ENCODE peak calls at places on chromosome 20, in seven cellular contexts. M, E, G, Z, Q, B and I are unnamed samples.

GRCh38 chr20:20229595-20229994 is 138.3 kb upstream of the INSM1 start:
- DNase-seq in E (no peak), Q (no peak), B (no peak), Z (no peak), G (no peak), M (peak), I (no peak)

GRCh38 chr20:57212890-57213276 is 53.6 kb downstream of the BMP7 start:
- DNase-seq in G (no peak), M (no peak), B (no peak), Q (no peak), E (no peak), Z (no peak), I (no peak)

GRCh38 chr20:7856756-7857155 is 83.5 kb downstream of the HAO1 start:
- DNase-seq in G (peak), Q (no peak), E (no peak), B (peak), Z (no peak), M (peak), I (no peak)

GRCh38 chr20:48957521-48957920 is 36.0 kb downstream of the ARFGEF2 start:
- DNase-seq in G (peak), B (no peak), Q (no peak), Z (no peak), M (no peak), E (no peak), I (no peak)

GRCh38 chr20:50517817-50518154 is 7.6 kb downstream of the PTPN1 start:
- DNase-seq in B (no peak), M (no peak), E (no peak), Q (no peak), G (no peak), Z (no peak), I (peak)

GRCh38 chr20:58709703-58710039 is 17.1 kb downstream of the NPEPL1 start:
- DNase-seq in E (no peak), Q (no peak), Z (no peak), M (no peak), G (no peak), B (no peak), I (no peak)

GRCh38 chr20:3560162-3560561 is 89.3 kb downstream of the ATRN start:
- DNase-seq in E (no peak), Q (no peak), M (no peak), Z (no peak), B (no peak), G (no peak), I (no peak)

GRCh38 chr20:54123587-54124180 is 50.1 kb downstream of the CYP24A1 start:
- DNase-seq in B (peak), Z (peak), Q (no peak), M (peak), E (peak), G (peak), I (no peak)

GRCh38 chr20:50111120-50111828 is 1.7 kb downstream of the UBE2V1 start:
- DNase-seq in G (peak), E (no peak), M (peak), Q (no peak), B (peak), Z (no peak), I (peak)

GRCh38 chr20:4109587-4109986 is 94.2 kb upstream of the RNF24 start:
- DNase-seq in Q (no peak), E (no peak), M (no peak), Z (no peak), B (no peak), G (no peak), I (no peak)

GRCh38 chr20:7673841-7674240 is 266.4 kb downstream of the HAO1 start:
- DNase-seq in E (no peak), B (no peak), G (peak), M (peak), Q (no peak), Z (no peak), I (no peak)

GRCh38 chr20:24938498-24938897 is 10.6 kb upstream of the CST7 start:
- DNase-seq in G (no peak), E (no peak), Z (no peak), B (no peak), M (no peak), Q (no peak), I (no peak)

GRCh38 chr20:4243071-4243470 is 227.7 kb upstream of the RNF24 start:
- DNase-seq in Z (no peak), B (no peak), Q (no peak), G (no peak), E (peak), M (no peak), I (no peak)

GRCh38 chr20:25344634-25345033 is 46.0 kb downstream of the ABHD12 start:
- DNase-seq in Q (no peak), Z (no peak), M (no peak), E (no peak), B (no peak), G (no peak), I (no peak)

GRCh38 chr20:25361287-25361683 is 29.4 kb downstream of the ABHD12 start:
- DNase-seq in G (peak), M (peak), B (peak), Q (no peak), E (no peak), Z (no peak), I (no peak)

GRCh38 chr20:12047838-12048432 is 130.2 kb downstream of the BTBD3 start:
- DNase-seq in Z (no peak), Q (no peak), E (no peak), B (peak), M (peak), G (peak), I (no peak)

GRCh38 chr20:45358282-45359068 is 4.5 kb upstream of the SYS1 start:
- DNase-seq in Z (no peak), B (peak), Q (no peak), E (no peak), G (peak), M (peak), I (no peak)

DNA sequence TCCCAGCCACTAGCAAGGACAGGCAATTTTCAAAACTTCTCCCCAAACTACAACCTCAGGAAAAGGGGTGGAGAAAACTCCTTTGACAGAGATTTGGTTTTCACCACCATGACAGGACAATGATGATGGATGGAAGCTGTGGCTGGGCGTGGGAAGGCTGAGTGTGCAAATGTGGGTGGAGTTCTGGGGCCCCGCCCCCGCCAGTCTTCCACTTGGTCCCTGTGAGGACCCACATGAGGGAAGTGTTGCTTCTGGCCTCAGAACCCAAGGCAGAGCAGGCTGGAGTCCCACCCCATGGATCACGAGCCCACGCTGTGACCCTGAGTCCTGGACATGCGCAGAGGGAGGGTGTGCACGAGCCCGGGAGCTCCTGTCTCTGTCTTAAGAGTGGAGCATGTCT is 21.5 kb upstream of the MRGBP start:
- DNase-seq in E (no peak), M (no peak), B (no peak), Q (no peak), G (no peak), Z (no peak), I (no peak)
- TF ChIP-seq CTCF in E (no peak), M (no peak), B (no peak), Q (no peak), G (no peak), Z (no peak), I (no peak)

GRCh38 chr20:38985603-38986170 is 23.5 kb downstream of the DHX35 start:
- DNase-seq in B (peak), Z (no peak), M (peak), G (peak), Q (no peak), E (no peak), I (no peak)

GRCh38 chr20:38987777-38988176 is 25.6 kb downstream of the DHX35 start:
- DNase-seq in Q (peak), E (no peak), G (no peak), M (no peak), Z (no peak), B (no peak), I (no peak)

GRCh38 chr20:38990728-38991127 is 28.6 kb downstream of the DHX35 start:
- DNase-seq in B (no peak), M (no peak), Z (no peak), Q (no peak), G (no peak), E (no peak), I (no peak)

GRCh38 chr20:38985060-38985459 is 22.9 kb downstream of the DHX35 start:
- DNase-seq in Q (no peak), G (no peak), E (no peak), Z (no peak), M (no peak), B (no peak), I (no peak)

DNA sequence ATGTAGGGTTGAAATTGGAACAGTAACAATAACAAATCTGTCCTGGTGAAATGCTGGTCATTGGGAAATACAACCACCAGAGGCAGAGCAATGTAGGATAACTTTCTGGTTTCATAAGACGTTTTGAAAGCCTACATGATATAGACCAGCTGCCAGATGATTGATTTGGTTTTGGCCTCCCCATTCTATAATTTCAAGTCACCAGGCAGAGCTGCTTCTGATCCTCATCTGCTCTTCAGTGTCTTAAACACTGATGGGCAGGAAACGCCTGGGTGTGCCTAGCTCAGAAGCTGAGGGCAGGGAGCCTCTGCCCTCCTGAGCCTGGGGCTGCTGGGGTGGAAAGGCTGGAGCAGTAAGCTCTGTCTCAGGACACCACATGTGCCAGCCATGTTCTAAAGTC is 24.5 kb downstream of the DHX35 start:
- DNase-seq in E (no peak), B (no peak), G (no peak), M (no peak), Q (no peak), Z (no peak), I (no peak)
- TF ChIP-seq CTCF in E (no peak), B (peak), G (no peak), M (peak), Q (no peak), Z (no peak), I (no peak)

GRCh38 chr20:55582498-55582897 is 422.8 kb downstream of the CBLN4 start:
- DNase-seq in M (no peak), E (no peak), B (no peak), Z (no peak), G (no peak), Q (no peak), I (no peak)

GRCh38 chr20:55576981-55577380 is 428.3 kb downstream of the CBLN4 start:
- DNase-seq in Q (no peak), E (no peak), G (no peak), B (no peak), M (no peak), Z (no peak), I (no peak)

GRCh38 chr20:55580475-55580874 is 424.8 kb downstream of the CBLN4 start:
- DNase-seq in G (no peak), B (no peak), Z (no peak), M (no peak), Q (no peak), E (no peak), I (no peak)

GRCh38 chr20:55581519-55581918 is 423.8 kb downstream of the CBLN4 start:
- DNase-seq in Q (no peak), E (no peak), Z (no peak), G (no peak), M (no peak), B (no peak), I (no peak)

DNA sequence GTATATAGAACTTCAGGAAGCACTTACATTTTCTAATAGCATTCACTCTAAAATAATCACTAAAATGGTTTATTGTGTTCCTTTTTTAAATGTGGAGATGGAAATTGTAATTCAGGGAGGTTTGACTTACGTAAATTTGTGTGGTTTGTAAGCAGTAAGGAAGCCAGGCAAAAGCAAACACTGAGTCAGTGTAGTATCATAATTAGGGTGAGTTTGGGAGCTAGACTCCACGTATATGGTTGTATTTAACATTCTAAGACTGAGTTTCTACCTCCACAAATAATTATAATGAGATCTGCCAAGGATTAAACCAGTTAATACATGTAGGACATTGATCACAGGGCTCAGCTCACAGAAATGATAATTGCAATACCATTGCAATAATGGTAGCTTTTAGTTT is 425.5 kb downstream of the CBLN4 start:
- DNase-seq in G (no peak), M (no peak), Z (no peak), E (no peak), B (no peak), Q (no peak), I (no peak)
- TF ChIP-seq CTCF in G (no peak), M (no peak), Z (no peak), E (no peak), B (no peak), Q (no peak), I (no peak)

GRCh38 chr20:33601016-33601415 is 61.1 kb upstream of the C20orf144 start:
- DNase-seq in G (no peak), M (no peak), B (no peak), Z (no peak), E (no peak), Q (no peak), I (no peak)
- TF ChIP-seq CTCF in G (no peak), M (no peak), B (no peak), Z (no peak), E (no peak), Q (no peak), I (no peak)

GRCh38 chr20:13800728-13801134 is 15.9 kb downstream of the NDUFAF5 start:
- DNase-seq in Z (no peak), E (no peak), M (peak), G (peak), Q (no peak), B (peak), I (no peak)
- TF ChIP-seq CTCF in Z (no peak), E (no peak), M (no peak), G (no peak), Q (no peak), B (no peak), I (no peak)